ENCODE peak calls at places on chromosomes 4 and X, in six cellular contexts. B is kidney, J is astrocyte of the spinal cord, N is mammary epithelial cell, Z is stomach, M is pancreas. D is an unnamed sample.

GRCh38 chr4:94000559-94000958 is 172.0 kb downstream of the ATOH1 start:
- DNase-seq in N (no peak), B (no peak), Z (no peak), M (no peak), J (no peak), D (no peak)

GRCh38 chrX:115892787-115893671 is 277.5 kb upstream of the AGTR2 start:
- DNase-seq in M (peak; percentile 74), B (peak; percentile 88), J (peak; percentile 71), N (peak; percentile 73), Z (peak; percentile 70), D (no peak)

GRCh38 chr4:76803522-76803921 is 94.4 kb downstream of the SOWAHB start:
- DNase-seq in Z (no peak), J (peak; percentile 97), N (peak; percentile 97), B (no peak), M (no peak), D (no peak)

GRCh38 chr4:85938062-85938461 is 421.8 kb downstream of the MAPK10 start:
- DNase-seq in N (no peak), J (no peak), Z (no peak), B (no peak), M (no peak), D (no peak)

GRCh38 chr4:30776921-30777415 is 56.8 kb downstream of the PCDH7 start:
- DNase-seq in J (no peak), B (no peak), N (no peak), M (no peak), Z (no peak), D (no peak)

GRCh38 chr4:15898902-15899301 is 39.6 kb downstream of the FGFBP1 start:
- DNase-seq in J (no peak), M (no peak), B (no peak), Z (no peak), N (peak; percentile 68), D (no peak)

GRCh38 chr4:8439168-8439567 is 1.4 kb downstream of the ACOX3 start:
- DNase-seq in B (no peak), Z (no peak), N (no peak), M (no peak), J (no peak), D (no peak)

GRCh38 chr4:153472122-153473037 is 6.2 kb downstream of the TMEM131L start:
- DNase-seq in M (no peak), B (no peak), J (no peak), Z (no peak), N (no peak), D (no peak)

GRCh38 chr4:76781698-76782595 is 116.0 kb downstream of the SOWAHB start:
- DNase-seq in N (peak; percentile 100), M (no peak), B (no peak), Z (no peak), J (peak; percentile 97), D (no peak)

GRCh38 chr4:118076958-118077766 is 42.9 kb downstream of the NDST3 start:
- DNase-seq in J (peak; percentile 15), B (no peak), M (no peak), Z (no peak), N (peak; percentile 13), D (no peak)

GRCh38 chr4:113996599-113997177 is 17.2 kb upstream of the ARSJ start:
- DNase-seq in N (peak; percentile 91), J (no peak), M (no peak), B (no peak), Z (no peak), D (no peak)

GRCh38 chrX:145405012-145405411 is 157.7 kb downstream of the SPANXN1 start:
- DNase-seq in Z (no peak), N (peak; percentile 5), M (no peak), B (no peak), J (peak; percentile 28), D (no peak)

GRCh38 chr4:79852305-79852730 is 220.7 kb downstream of the ANTXR2 start:
- DNase-seq in Z (no peak), J (peak; percentile 78), B (peak; percentile 57), M (no peak), N (no peak), D (peak; percentile 28)

GRCh38 chr4:135718019-135718418 is 1516.4 kb upstream of the PABPC4L start:
- DNase-seq in B (no peak), Z (no peak), N (no peak), M (no peak), J (peak; percentile 34), D (no peak)
- TF ChIP-seq CTCF in B (no peak), Z (no peak), N (peak; percentile 22), M (no peak), J (no peak), D (no peak)

DNA sequence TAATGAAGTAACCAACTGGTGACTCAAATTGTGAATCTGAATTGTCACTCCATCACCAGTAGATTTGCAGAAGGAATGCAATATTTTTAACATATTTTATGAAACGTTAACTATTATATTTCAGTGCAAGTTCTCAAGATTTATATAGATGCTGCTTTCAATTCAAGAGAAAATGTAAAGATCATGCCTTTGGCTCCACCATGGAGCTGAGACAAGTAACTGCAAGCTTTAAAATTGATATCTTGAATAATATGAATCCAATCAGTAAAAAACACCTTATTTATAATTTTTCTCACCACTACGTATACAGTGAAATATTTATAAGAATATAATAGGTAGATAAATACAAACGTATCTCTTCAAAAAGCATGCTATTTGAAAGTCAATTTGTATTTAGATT is 27.8 kb upstream of the GALNTL6 start:
- DNase-seq in N (no peak), B (no peak), Z (no peak), M (no peak), J (no peak), D (no peak)
- TF ChIP-seq CTCF in N (peak; percentile 29), B (no peak), Z (no peak), M (no peak), J (no peak), D (no peak)

DNA sequence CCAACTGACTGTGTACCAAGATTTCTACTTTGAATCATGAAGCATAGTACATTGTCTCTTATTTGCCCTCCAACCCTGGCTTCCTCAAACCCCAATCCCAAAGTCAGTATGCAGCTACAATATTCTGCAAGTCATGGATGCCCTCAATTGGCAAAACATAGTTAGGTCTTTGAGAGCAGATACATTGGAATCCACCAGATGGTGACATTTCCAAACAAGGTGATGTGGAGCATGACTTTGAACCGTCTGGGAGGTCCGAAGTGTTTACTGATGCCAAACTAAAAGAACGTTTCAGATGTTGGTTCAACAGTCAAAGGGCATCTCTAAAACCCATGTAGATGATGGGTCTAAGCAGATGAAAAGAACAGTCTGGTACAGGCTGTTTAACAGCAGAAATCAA is 43.7 kb upstream of the FRMD7 start:
- DNase-seq in J (no peak), B (no peak), M (no peak), Z (no peak), N (no peak), D (no peak)
- TF ChIP-seq CTCF in J (no peak), B (peak; percentile 7), M (no peak), Z (no peak), N (no peak), D (no peak)

GRCh38 chrX:38662640-38663039 is 101.3 kb downstream of the TSPAN7 start:
- DNase-seq in B (no peak), Z (no peak), N (no peak), M (no peak), J (no peak), D (no peak)

GRCh38 chrX:38660395-38661179 is 99.2 kb downstream of the TSPAN7 start:
- DNase-seq in N (no peak), M (no peak), Z (no peak), B (no peak), J (no peak), D (no peak)

GRCh38 chrX:38666909-38667308 is 105.6 kb downstream of the TSPAN7 start:
- DNase-seq in Z (no peak), J (no peak), B (no peak), N (no peak), M (no peak), D (no peak)

GRCh38 chrX:38661561-38661960 is 100.2 kb downstream of the TSPAN7 start:
- DNase-seq in N (no peak), J (no peak), M (no peak), Z (no peak), B (no peak), D (no peak)

DNA sequence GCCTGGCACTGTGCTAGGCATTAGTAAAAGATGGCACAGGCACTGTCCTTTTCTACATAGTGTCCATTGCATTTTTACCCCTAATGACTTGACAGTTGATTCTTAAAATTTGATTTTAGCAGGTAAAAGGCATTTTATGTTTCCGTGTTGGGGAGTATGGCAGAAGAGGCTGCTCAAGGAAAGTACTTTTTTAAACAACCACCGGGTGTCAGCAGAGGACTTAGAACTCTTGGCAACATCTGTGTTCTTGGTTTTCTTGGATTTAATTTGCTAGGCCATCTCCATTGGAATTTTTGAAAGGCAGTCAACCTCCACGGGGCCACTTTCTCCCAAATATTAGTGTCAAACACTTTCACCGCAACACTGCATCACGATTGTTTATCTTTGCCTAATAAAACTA is 102.9 kb downstream of the TSPAN7 start:
- DNase-seq in M (no peak), B (no peak), J (peak; percentile 22), Z (no peak), N (peak; percentile 25), D (no peak)
- TF ChIP-seq CTCF in M (peak; percentile 24), B (peak; percentile 29), J (peak; percentile 47), Z (no peak), N (peak; percentile 56), D (peak; percentile 45)

D was measured in upper lobe of left lung.